ENCODE peak calls at places on chromosomes 1 and 21, in five cellular contexts. H, C, X, G and R are unnamed samples.

GRCh38 chr1:8481650-8482380 is 163.9 kb downstream of the SLC45A1 start:
- DNase-seq in H (peak; percentile 76), C (no peak), X (no peak), G (peak; percentile 64), R (no peak)

GRCh38 chr1:202802998-202803932 is 5.0 kb downstream of the KDM5B start:
- DNase-seq in H (peak; percentile 63), C (peak; percentile 67), X (peak; percentile 71), G (peak; percentile 57), R (no peak)

GRCh38 chr21:36732761-36733160 is 33.8 kb downstream of the SIM2 start:
- DNase-seq in H (no peak), C (no peak), X (no peak), G (no peak), R (no peak)

GRCh38 chr1:190367200-190367599 is 110.5 kb downstream of the BRINP3 start:
- DNase-seq in H (no peak), C (no peak), X (no peak), G (no peak), R (no peak)

GRCh38 chr21:42513151-42513984 is at the start of gene SLC37A1:
- DNase-seq in H (peak; percentile 55), C (no peak), X (no peak), G (no peak), R (no peak)

GRCh38 chr1:95703046-95703445 is 469.0 kb downstream of the RWDD3 start:
- DNase-seq in H (no peak), C (no peak), X (no peak), G (no peak), R (no peak)

GRCh38 chr21:44644878-44645277 is 1.3 kb upstream of the KRTAP10-11 start:
- DNase-seq in H (no peak), C (no peak), X (no peak), G (no peak), R (no peak)

GRCh38 chr21:20943476-20944085 is 54.6 kb upstream of the NCAM2 start:
- DNase-seq in H (no peak), C (no peak), X (no peak), G (no peak), R (no peak)

GRCh38 chr1:16145030-16145987 is 10.6 kb downstream of the EPHA2 start:
- DNase-seq in H (peak; percentile 91), C (peak; percentile 94), X (peak; percentile 91), G (peak; percentile 92), R (no peak)

GRCh38 chr1:84000196-84000885 is 1.4 kb upstream of the TTLL7 start:
- DNase-seq in H (no peak), C (no peak), X (no peak), G (no peak), R (no peak)

GRCh38 chr1:83998205-83998598 is 730 bp downstream of the TTLL7 start:
- DNase-seq in H (peak; percentile 51), C (no peak), X (no peak), G (peak; percentile 6), R (peak; percentile 3)

GRCh38 chr1:83999316-83999819 is 436 bp upstream of the TTLL7 start:
- DNase-seq in H (peak; percentile 13), C (peak; percentile 87), X (peak; percentile 90), G (peak; percentile 69), R (no peak)

GRCh38 chr1:83996621-83997020 is 2.3 kb downstream of the TTLL7 start:
- DNase-seq in H (no peak), C (peak; percentile 59), X (no peak), G (peak; percentile 78), R (no peak)

GRCh38 chr1:83998599-83999315 is at the start of gene TTLL7:
- DNase-seq in H (peak; percentile 42), C (peak; percentile 83), X (peak; percentile 89), G (peak; percentile 53), R (peak; percentile 85)
- H3K18ac ChIP-seq in H (peak within 1 kb of the TSS; percentile 100), C (peak within 1 kb of the TSS; percentile 95), X (peak within 1 kb of the TSS; percentile 93), G (peak within 1 kb of the TSS; percentile 72), R (peak within 1 kb of the TSS; percentile 99)

GRCh38 chr1:230392920-230393521 is 33.1 kb downstream of the PGBD5 start:
- DNase-seq in H (no peak), C (no peak), X (no peak), G (no peak), R (no peak)

GRCh38 chr1:230394134-230394533 is 32.0 kb downstream of the PGBD5 start:
- DNase-seq in H (no peak), C (no peak), X (no peak), G (no peak), R (no peak)

GRCh38 chr1:230392141-230392909 is 33.8 kb downstream of the PGBD5 start:
- DNase-seq in H (no peak), C (no peak), X (peak; percentile 40), G (no peak), R (no peak)

GRCh38 chr1:230394741-230395140 is 31.4 kb downstream of the PGBD5 start:
- DNase-seq in H (no peak), C (no peak), X (no peak), G (no peak), R (no peak)

DNA sequence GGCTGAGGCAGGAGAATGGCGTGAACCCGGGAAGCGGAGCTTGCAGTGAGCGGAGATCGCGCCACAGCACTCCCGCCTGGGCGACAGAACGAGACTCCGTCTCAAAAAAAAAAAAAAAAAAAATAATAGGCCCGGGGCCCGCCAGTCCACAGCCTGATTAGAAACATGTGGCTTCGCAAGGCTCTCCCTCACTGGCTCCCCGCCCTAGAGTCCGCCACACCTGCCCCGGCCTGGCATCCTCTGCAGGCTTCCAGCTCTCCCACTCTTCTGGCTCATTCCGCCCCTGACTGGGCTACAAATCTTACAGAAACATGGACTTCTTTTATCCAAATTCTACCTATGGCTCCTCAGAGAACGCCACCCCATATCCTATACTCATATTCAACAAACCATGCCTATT is 32.4 kb downstream of the PGBD5 start:
- DNase-seq in H (no peak), C (no peak), X (no peak), G (no peak), R (no peak)
- H3K18ac ChIP-seq in H (no peak overlapping the region), C (no peak overlapping the region), X (no peak overlapping the region), G (no peak overlapping the region), R (no peak overlapping the region)

DNA sequence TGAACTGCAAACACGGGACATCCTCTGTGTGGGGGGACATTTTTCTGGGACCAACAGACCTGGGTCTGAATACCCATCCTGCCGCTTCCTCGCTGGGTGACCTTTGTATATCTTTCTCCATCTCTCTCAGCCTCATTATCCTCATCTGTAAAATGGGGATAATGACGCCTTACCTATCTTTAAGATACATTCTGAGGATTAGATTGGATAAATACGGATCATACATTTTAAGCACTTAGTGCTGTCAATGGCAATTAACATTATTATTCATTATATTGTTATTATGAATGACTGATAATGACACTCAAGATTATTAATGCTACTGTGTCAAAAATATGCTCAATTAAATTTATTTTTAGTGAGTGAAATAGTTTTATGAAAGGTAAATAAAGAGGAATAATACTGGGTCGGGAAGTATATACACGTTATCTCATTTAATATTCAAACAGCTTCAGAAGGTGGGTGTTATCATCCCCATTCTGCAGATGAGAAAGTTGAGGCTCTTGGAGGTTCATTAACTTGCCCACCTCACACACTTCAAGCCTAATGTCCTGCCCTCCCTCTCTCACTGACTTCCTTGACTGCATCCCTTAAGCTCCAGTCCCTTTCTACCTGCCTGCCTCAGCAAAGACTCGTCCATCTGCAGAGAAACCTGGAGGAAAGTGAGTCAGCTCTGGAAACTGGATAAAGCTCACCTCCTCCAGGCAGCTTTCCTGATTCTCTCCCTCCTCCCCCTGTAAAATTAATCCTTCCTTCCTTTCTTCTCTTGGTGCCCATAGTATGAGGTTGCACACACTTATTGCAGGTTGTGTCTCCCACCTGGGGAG is 120.7 kb upstream of the JUN start:
- DNase-seq in H (no peak), C (no peak), X (no peak), G (no peak), R (no peak)
- H3K18ac ChIP-seq in H (peak overlapping the region; percentile 76), C (peak overlapping the region; percentile 88), X (no peak overlapping the region), G (peak overlapping the region; percentile 49), R (no peak overlapping the region)

GRCh38 chr1:38075191-38075590 is 28.6 kb upstream of the POU3F1 start:
- DNase-seq in H (no peak), C (no peak), X (no peak), G (no peak), R (no peak)

GRCh38 chr1:38072858-38073257 is 26.3 kb upstream of the POU3F1 start:
- DNase-seq in H (no peak), C (no peak), X (no peak), G (no peak), R (no peak)

GRCh38 chr1:38076455-38076854 is 29.9 kb upstream of the POU3F1 start:
- DNase-seq in H (no peak), C (no peak), X (no peak), G (no peak), R (no peak)

GRCh38 chr1:38076038-38076437 is 29.4 kb upstream of the POU3F1 start:
- DNase-seq in H (peak; percentile 13), C (peak; percentile 17), X (peak; percentile 85), G (peak; percentile 18), R (peak; percentile 57)

DNA sequence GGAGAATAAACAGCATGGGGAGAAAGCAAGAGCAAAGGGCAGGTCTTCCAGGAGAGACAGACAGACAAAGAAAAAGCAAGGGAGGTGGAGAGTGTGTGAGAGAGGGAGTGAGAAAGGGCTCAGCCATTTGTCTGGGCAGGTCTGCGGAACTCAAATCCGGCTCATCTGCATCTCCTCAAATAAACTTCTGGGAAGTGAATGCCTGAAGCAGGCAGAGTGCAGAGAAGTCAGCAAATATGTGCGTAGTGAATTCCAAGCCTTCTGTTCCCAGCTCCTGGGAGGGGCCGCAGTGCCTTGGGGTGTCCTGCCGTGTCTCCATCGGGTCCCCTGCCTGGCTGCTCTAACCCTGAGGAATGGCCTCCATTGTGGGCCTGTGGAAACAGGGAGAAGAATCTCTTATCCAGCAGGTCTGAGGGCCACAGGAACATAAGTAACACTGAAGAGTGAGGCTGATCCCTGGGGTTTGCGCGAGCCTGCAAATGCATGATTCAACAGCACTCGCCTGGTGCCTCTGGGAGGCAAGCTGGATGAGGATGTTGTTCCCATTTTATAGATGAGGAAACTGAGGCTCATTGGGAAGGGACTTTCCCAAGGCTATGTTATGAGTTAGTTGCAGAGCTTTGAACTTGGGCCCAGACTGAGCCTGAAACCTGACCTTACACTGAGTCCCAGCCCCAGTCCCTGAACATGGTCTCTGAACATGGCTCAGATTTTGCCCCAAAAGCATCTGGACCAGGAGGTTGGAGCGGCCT is 27.5 kb upstream of the POU3F1 start:
- DNase-seq in H (no peak), C (no peak), X (no peak), G (no peak), R (no peak)
- H3K18ac ChIP-seq in H (no peak overlapping the region), C (no peak overlapping the region), X (no peak overlapping the region), G (no peak overlapping the region), R (peak overlapping the region; percentile 63)

DNA sequence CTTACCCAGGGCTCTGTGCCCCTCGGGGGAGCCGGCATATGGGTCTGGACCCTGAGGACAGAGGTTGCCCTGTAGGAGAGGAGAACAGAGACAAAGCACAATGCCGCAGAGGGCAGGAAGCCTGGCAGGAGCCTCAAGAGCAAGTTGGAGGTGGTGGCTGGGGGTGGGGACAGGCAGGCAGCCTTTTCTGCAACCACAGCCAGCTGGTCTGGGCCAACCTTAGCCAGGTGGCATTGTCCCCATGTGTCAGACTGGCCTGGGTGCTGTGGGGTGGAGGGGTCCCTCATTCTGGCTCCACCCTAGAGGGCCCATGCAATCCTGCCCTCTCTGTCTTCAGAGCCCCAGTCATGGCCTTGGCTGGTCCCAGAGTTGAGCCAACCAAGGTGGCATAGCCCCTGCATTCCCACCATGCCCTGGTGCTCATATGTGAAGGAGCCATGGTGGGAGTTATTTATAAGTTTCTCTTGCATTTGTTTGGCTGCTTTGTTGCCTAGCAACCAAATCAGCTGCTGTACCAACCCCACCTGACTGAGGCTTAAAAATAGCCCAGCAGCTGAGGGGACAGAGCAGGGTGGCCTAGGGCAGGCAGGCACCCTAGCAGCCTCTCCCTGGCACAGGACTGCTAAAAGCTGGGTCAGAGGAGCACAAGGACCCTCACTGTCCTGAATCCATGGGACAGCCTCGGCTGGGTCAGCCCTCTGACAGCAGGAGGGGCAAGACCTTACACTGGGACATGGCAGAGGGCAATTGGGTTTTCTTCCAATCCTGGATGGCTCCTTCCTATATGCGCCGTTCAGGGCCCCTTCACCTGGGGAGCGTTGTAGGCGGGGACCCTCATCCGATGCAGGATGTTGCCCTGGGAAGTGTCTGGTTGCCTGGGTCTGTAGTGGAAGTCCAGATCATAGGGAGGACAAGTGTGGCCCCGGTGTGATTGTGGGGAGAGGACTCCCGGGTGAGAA is 19.5 kb downstream of the MAP7D1 start:
- DNase-seq in H (no peak), C (peak; percentile 89), X (peak; percentile 88), G (peak; percentile 56), R (no peak)
- H3K18ac ChIP-seq in H (no peak overlapping the region), C (no peak overlapping the region), X (no peak overlapping the region), G (no peak overlapping the region), R (peak overlapping the region; percentile 87)